ENCODE peak calls at places on chromosomes 5 and 9, in seven cellular contexts. I is activated effector memory CD4-positive, alpha-beta T cell treated with anti-CD3 and anti-CD28 coated beads, Interleukin-2, amount 50 U/mL, for 16 hours; A is lower leg skin; S is effector CD4-positive, alpha-beta T cell; W is activated CD8-positive, alpha-beta memory T cell treated with anti-CD3 and anti-CD28 coated beads for 24 hours; Q is EL; V is A549. J is an unnamed sample.

GRCh38 chr5:19564036-19564435 is 424.0 kb downstream of the CDH18 start:
- DNase-seq in S (no peak), V (no peak), W (no peak), A (no peak), Q (no peak), I (no peak), J (no peak)

GRCh38 chr5:140564196-140565023 is at the start of the genes APBB3 and SLC35A4:
- DNase-seq in V (peak), W (peak), S (peak), Q (peak), I (peak), A (peak), J (peak)

GRCh38 chr5:73028991-73029540 is 73.2 kb downstream of the FCHO2 start:
- DNase-seq in I (no peak), W (no peak), Q (peak), V (no peak), A (no peak), S (no peak), J (no peak)

GRCh38 chr9:18061856-18062255 is 412.1 kb upstream of the ADAMTSL1 start:
- DNase-seq in I (no peak), S (no peak), W (no peak), V (no peak), A (no peak), Q (peak), J (no peak)

GRCh38 chr9:35516481-35516880 is 26.6 kb downstream of the RUSC2 start:
- DNase-seq in W (no peak), S (no peak), Q (peak), A (no peak), V (peak), I (no peak), J (no peak)

GRCh38 chr9:38306899-38307298 is 85.6 kb upstream of the ALDH1B1 start:
- DNase-seq in S (no peak), Q (no peak), I (peak), W (no peak), V (no peak), A (no peak), J (peak)

GRCh38 chr9:8874482-8874881 is 1074.9 kb upstream of the DMAC1 start:
- DNase-seq in W (no peak), A (no peak), S (no peak), Q (no peak), I (no peak), V (no peak), J (no peak)

GRCh38 chr9:98477884-98478283 is 222.4 kb upstream of the TBC1D2 start:
- DNase-seq in Q (no peak), S (no peak), V (no peak), A (peak), I (no peak), W (no peak), J (no peak)

GRCh38 chr5:120388016-120388781 is 75.9 kb upstream of the PRR16 start:
- DNase-seq in S (no peak), V (no peak), A (no peak), Q (peak), W (no peak), I (no peak), J (no peak)

GRCh38 chr5:153896701-153897100 is 142.0 kb downstream of the FAM114A2 start:
- DNase-seq in V (no peak), I (no peak), A (no peak), W (no peak), S (no peak), Q (peak), J (no peak)

GRCh38 chr5:170287532-170287931 is 10.0 kb downstream of the LCP2 start:
- DNase-seq in A (no peak), Q (no peak), W (peak), S (no peak), I (no peak), V (no peak), J (peak)

J was measured in esophagus muscularis mucosa.